ENCODE peak calls at places on chromosomes 6 and 20, in seven cellular contexts. Z is epithelial cell of proximal tubule, Y is cardiac fibroblast, H is endodermal cell, F is keratinocyte, Q is RWPE1, X is GM23338. O is an unnamed sample.

GRCh38 chr6:20703049-20703448 is 168.8 kb downstream of the CDKAL1 start:
- DNase-seq in X (no peak), H (no peak), Y (no peak), Z (no peak), F (no peak), Q (no peak), O (no peak)

GRCh38 chr6:166497087-166497899 is 89.2 kb downstream of the RAMACL start:
- DNase-seq in Z (no peak), F (no peak), Y (no peak), Q (no peak), X (no peak), H (no peak), O (no peak)

GRCh38 chr6:46719099-46719498 is 16.1 kb downstream of the PLA2G7 start:
- DNase-seq in H (no peak), Q (peak; percentile 88), X (no peak), Y (peak; percentile 14), Z (peak; percentile 68), F (peak; percentile 71), O (no peak)

GRCh38 chr6:143215363-143215762 is 154.7 kb downstream of the AIG1 start:
- DNase-seq in F (no peak), Q (no peak), X (no peak), Y (no peak), H (no peak), Z (no peak), O (no peak)

GRCh38 chr6:11766056-11766455 is 12.5 kb downstream of the ADTRP start:
- DNase-seq in F (no peak), Z (no peak), Q (no peak), H (no peak), Y (peak; percentile 24), X (peak; percentile 17), O (no peak)

GRCh38 chr20:6485376-6485775 is 282.1 kb upstream of the BMP2 start:
- DNase-seq in Z (no peak), Y (no peak), H (no peak), Q (no peak), F (no peak), X (no peak), O (no peak)

GRCh38 chr6:70221025-70221714 is 81.7 kb downstream of the COL9A1 start:
- DNase-seq in F (no peak), H (peak; percentile 50), X (peak; percentile 71), Y (peak; percentile 44), Z (peak; percentile 7), Q (peak; percentile 39), O (peak; percentile 7)

GRCh38 chr6:98716341-98716740 is 118.0 kb upstream of the POU3F2 start:
- DNase-seq in F (no peak), Y (no peak), Q (no peak), Z (no peak), X (peak; percentile 55), H (peak; percentile 79), O (no peak)

GRCh38 chr20:48187891-48188290 is 402.6 kb upstream of the SULF2 start:
- DNase-seq in H (no peak), X (no peak), Z (no peak), Q (no peak), F (no peak), Y (no peak), O (no peak)

GRCh38 chr6:85008311-85009015 is 244.1 kb upstream of the TBX18 start:
- DNase-seq in Y (peak; percentile 64), H (no peak), Z (no peak), F (no peak), Q (peak; percentile 2), X (no peak), O (peak; percentile 24)

GRCh38 chr6:1609662-1610496 is at the start of gene FOXC1:
- DNase-seq in X (peak; percentile 80), Y (peak; percentile 96), F (peak; percentile 44), H (peak; percentile 93), Z (peak; percentile 56), Q (peak; percentile 96), O (peak; percentile 49)

GRCh38 chr6:43575105-43575771 is 600 bp downstream of the XPO5 start:
- DNase-seq in Y (no peak), Q (peak; percentile 44), F (no peak), X (peak; percentile 73), H (no peak), Z (no peak), O (peak; percentile 64)

GRCh38 chr6:105688573-105688972 is 285.7 kb upstream of the PREP start:
- DNase-seq in H (no peak), F (no peak), Z (no peak), X (no peak), Q (no peak), Y (no peak), O (peak; percentile 9)

GRCh38 chr6:3001773-3002293 is 2.1 kb downstream of the NQO2 start:
- DNase-seq in X (peak; percentile 88), Q (peak; percentile 48), H (peak; percentile 65), Z (peak; percentile 41), Y (peak; percentile 79), F (no peak), O (no peak)

GRCh38 chr20:33604991-33605370 is 57.1 kb upstream of the C20orf144 start:
- DNase-seq in F (no peak), Q (no peak), X (no peak), Z (no peak), Y (no peak), H (no peak), O (no peak)

GRCh38 chr6:14206351-14206750 is 88.8 kb downstream of the CD83 start:
- DNase-seq in Q (no peak), H (no peak), F (no peak), X (no peak), Z (no peak), Y (peak; percentile 14), O (no peak)

GRCh38 chr20:15359056-15359455 is 1021.6 kb upstream of the FLRT3 start:
- DNase-seq in Q (peak; percentile 41), Z (no peak), Y (no peak), H (no peak), F (peak; percentile 19), X (no peak), O (no peak)

GRCh38 chr6:52984247-52984646 is 10.8 kb downstream of the GSTA4 start:
- DNase-seq in Q (no peak), F (no peak), Z (no peak), H (no peak), Y (no peak), X (no peak), O (peak; percentile 80)

GRCh38 chr20:52313335-52313963 is 121.9 kb upstream of the ZFP64 start:
- DNase-seq in Y (peak; percentile 60), F (no peak), H (peak; percentile 70), X (peak; percentile 79), Z (peak; percentile 1), Q (peak; percentile 66), O (no peak)

GRCh38 chr6:17393335-17394191 is at the start of gene CAP2:
- DNase-seq in Q (peak; percentile 45), X (peak; percentile 88), F (no peak), H (peak; percentile 93), Z (no peak), Y (peak; percentile 60), O (peak; percentile 3)

GRCh38 chr6:158008894-158009891 is 27.5 kb downstream of the SYNJ2 start:
- DNase-seq in Z (no peak), F (no peak), X (no peak), Q (no peak), H (no peak), Y (peak; percentile 93), O (peak; percentile 45)

GRCh38 chr20:43034981-43035724 is 154.6 kb downstream of the PTPRT start:
- DNase-seq in F (no peak), Z (no peak), Y (no peak), H (no peak), Q (no peak), X (no peak), O (no peak)
- TF ChIP-seq CTCF in F (no peak), Z (no peak), Y (no peak), H (no peak), Q (no peak), X (no peak), O (no peak)

DNA sequence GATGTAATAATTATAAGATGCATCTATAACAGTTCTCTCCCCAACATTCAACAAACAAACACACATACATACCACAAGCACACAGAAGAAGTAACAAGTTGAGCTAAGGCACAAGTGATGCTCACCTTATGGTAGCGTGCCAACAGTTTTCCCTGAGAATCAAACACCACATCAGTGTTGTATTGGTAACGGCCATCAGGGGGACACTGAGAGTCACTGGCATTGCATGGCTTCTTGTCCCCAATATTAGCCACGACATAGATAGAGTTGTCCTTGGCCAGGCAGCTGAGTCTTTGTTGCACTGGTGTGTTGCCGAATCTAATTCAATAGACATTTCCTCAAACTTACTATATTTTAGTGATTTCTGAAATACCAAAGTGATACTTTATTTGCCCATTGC is 14.8 kb upstream of the VNN1 start:
- DNase-seq in Z (no peak), H (peak; percentile 68), X (peak; percentile 65), Q (no peak), F (no peak), Y (no peak), O (no peak)
- TF ChIP-seq CTCF in Z (peak; percentile 20), H (peak; percentile 71), X (peak; percentile 41), Q (no peak), F (no peak), Y (no peak), O (no peak)

GRCh38 chr20:45094864-45095574 is 5.9 kb downstream of the KCNS1 start:
- DNase-seq in F (no peak), Q (no peak), H (no peak), Z (no peak), Y (no peak), X (no peak), O (no peak)

GRCh38 chr20:45097485-45098095 is 3.3 kb downstream of the KCNS1 start:
- DNase-seq in H (no peak), Y (peak; percentile 52), X (peak; percentile 72), Q (peak; percentile 38), F (no peak), Z (no peak), O (peak; percentile 74)

GRCh38 chr20:45094201-45094600 is 6.7 kb downstream of the KCNS1 start:
- DNase-seq in Y (no peak), X (no peak), Z (no peak), H (no peak), Q (no peak), F (no peak), O (no peak)

GRCh38 chr20:45096781-45097180 is 4.1 kb downstream of the KCNS1 start:
- DNase-seq in Y (no peak), Z (no peak), X (no peak), F (no peak), H (no peak), Q (no peak), O (no peak)

DNA sequence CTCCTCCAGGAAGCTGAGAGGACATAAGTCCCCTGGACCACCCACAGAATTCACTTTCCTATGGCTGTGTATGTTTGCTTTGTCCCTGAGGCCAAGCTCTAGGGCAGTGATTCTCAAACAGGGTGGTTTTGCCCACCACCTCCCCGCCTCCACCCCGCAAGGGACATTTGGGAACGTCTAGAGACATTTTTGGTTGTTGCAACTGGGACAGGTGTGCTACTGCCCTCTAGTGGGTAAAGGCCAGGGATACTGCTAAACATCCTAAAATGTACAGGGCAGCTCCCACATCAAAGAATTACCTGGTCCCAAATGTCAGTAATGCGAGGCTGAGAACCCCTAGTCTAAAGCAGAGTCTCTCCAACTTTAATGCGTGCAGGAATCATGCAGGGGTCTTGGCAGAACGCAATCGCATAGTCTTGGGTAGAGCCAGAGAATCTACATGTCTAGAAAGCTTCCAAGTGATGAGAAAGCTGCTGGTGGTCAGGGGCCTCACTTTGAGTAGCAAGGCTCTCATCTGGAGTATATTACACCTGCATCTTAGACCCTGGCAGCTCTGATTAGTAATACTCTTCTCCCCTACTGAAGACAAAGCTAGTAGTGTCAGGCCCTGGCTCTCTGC is 5.1 kb downstream of the KCNS1 start:
- DNase-seq in H (peak; percentile 89), X (peak; percentile 85), Y (peak; percentile 81), F (no peak), Q (peak; percentile 83), Z (no peak), O (peak; percentile 79)
- TF ChIP-seq CTCF in H (peak; percentile 85), X (peak; percentile 70), Y (peak; percentile 80), F (peak; percentile 81), Q (peak; percentile 98), Z (peak; percentile 81), O (peak; percentile 82)

GRCh38 chr6:117706504-117706903 is 31.2 kb downstream of the NUS1 start:
- DNase-seq in F (no peak), Z (no peak), H (no peak), X (no peak), Q (no peak), Y (no peak), O (no peak)

GRCh38 chr6:117711369-117711768 is 36.1 kb downstream of the NUS1 start:
- DNase-seq in X (peak; percentile 28), Q (no peak), F (no peak), H (no peak), Y (no peak), Z (no peak), O (peak; percentile 3)
- TF ChIP-seq CTCF in X (peak; percentile 31), Q (no peak), F (no peak), H (peak; percentile 47), Y (no peak), Z (peak; percentile 27), O (no peak)